ENCODE peak calls at places on chromosomes 1 and 21, in five cellular contexts. H is fibroblast of lung; Q is heart left ventricle; V is psoas muscle; Y is activated CD8-positive, alpha-beta T cell treated with anti-CD3 and anti-CD28 coated beads for 36 hours. S is an unnamed sample.

GRCh38 chr1:60262701-60263100 is 189.1 kb upstream of the C1orf87 start:
- DNase-seq in H (peak; percentile 66), Q (no peak), V (no peak), Y (no peak), S (no peak)

GRCh38 chr1:212490276-212490675 is 57.6 kb downstream of the NENF start:
- DNase-seq in Y (no peak), H (no peak), Q (no peak), V (no peak), S (no peak)

GRCh38 chr1:12477936-12478611 is 139.9 kb downstream of the DHRS3 start:
- DNase-seq in Q (peak; percentile 78), V (peak; percentile 81), H (peak; percentile 100), Y (peak; percentile 66), S (peak; percentile 53)

GRCh38 chr1:117616967-117617366 is 11.1 kb downstream of the TENT5C start:
- DNase-seq in Q (no peak), H (no peak), V (no peak), Y (no peak), S (no peak)

GRCh38 chr1:205976708-205977107 is 26.5 kb downstream of the RAB7B start:
- DNase-seq in H (peak; percentile 13), Y (no peak), Q (peak; percentile 88), V (peak; percentile 33), S (peak; percentile 32)

GRCh38 chr1:223861904-223862303 is 16.2 kb upstream of the TP53BP2 start:
- DNase-seq in Q (no peak), Y (no peak), V (no peak), H (no peak), S (no peak)

GRCh38 chr1:200811704-200812103 is 61.1 kb upstream of the GPR25 start:
- DNase-seq in Q (no peak), H (no peak), V (no peak), Y (no peak), S (no peak)

GRCh38 chr1:224730540-224730939 is 114.4 kb downstream of the CNIH3 start:
- DNase-seq in V (no peak), Q (no peak), Y (no peak), H (peak; percentile 58), S (no peak)

GRCh38 chr21:36627242-36627641 is 71.7 kb upstream of the SIM2 start:
- DNase-seq in V (no peak), H (peak; percentile 11), Y (no peak), Q (no peak), S (no peak)

GRCh38 chr1:91651671-91652071 is 151.0 kb downstream of the CDC7 start:
- DNase-seq in H (peak; percentile 96), V (peak; percentile 75), Q (peak; percentile 70), Y (no peak), S (peak; percentile 18)

GRCh38 chr1:205451759-205452164 is 4.1 kb downstream of the BLACAT1 start:
- DNase-seq in Q (no peak), H (no peak), Y (no peak), V (no peak), S (peak; percentile 36)

GRCh38 chr1:32468791-32469190 is 3.9 kb downstream of the ZBTB8B start:
- DNase-seq in H (no peak), V (no peak), Y (no peak), Q (no peak), S (no peak)

GRCh38 chr1:194431121-194431520 is 1244.7 kb upstream of the B3GALT2 start:
- DNase-seq in Y (no peak), H (no peak), V (no peak), Q (no peak), S (no peak)

GRCh38 chr1:90963651-90964050 is 58.2 kb downstream of the ZNF644 start:
- DNase-seq in Y (no peak), V (no peak), Q (no peak), H (no peak), S (no peak)

GRCh38 chr1:8903908-8904650 is 25.6 kb upstream of the ENO1 start:
- DNase-seq in H (peak; percentile 88), Q (peak; percentile 41), Y (no peak), V (peak; percentile 46), S (no peak)

GRCh38 chr1:176466514-176466913 is 3.5 kb downstream of the PAPPA2 start:
- DNase-seq in V (no peak), Q (no peak), H (no peak), Y (no peak), S (no peak)

GRCh38 chr21:33971492-33972013 is 55.9 kb upstream of the ATP5PO start:
- DNase-seq in Q (no peak), H (no peak), Y (no peak), V (no peak), S (no peak)

GRCh38 chr1:26049531-26050254 is 3.8 kb upstream of the SLC30A2 start:
- DNase-seq in Y (no peak), Q (peak; percentile 56), V (peak; percentile 41), H (no peak), S (no peak)

GRCh38 chr1:31145581-31146117 is 80.1 kb upstream of the PUM1 start:
- DNase-seq in H (no peak), V (no peak), Q (no peak), Y (no peak), S (no peak)

GRCh38 chr1:15703562-15703961 is 19.4 kb downstream of the PLEKHM2 start:
- DNase-seq in H (peak; percentile 94), Y (no peak), Q (peak; percentile 88), V (peak; percentile 83), S (no peak)

GRCh38 chr1:3464649-3465025 is 10.2 kb downstream of the ARHGEF16 start:
- DNase-seq in H (no peak), Y (no peak), Q (peak; percentile 13), V (no peak), S (no peak)

GRCh38 chr1:151164732-151165280 is 896 bp downstream of the LYSMD1 start:
- DNase-seq in V (no peak), Q (no peak), H (peak; percentile 40), Y (no peak), S (no peak)

GRCh38 chr1:44346184-44346583 is 8.9 kb downstream of the ERI3 start:
- DNase-seq in Q (no peak), V (no peak), Y (no peak), H (no peak), S (no peak)

GRCh38 chr1:97145321-97145956 is 423.9 kb downstream of the PTBP2 start:
- DNase-seq in H (peak; percentile 73), V (no peak), Q (no peak), Y (no peak), S (no peak)

GRCh38 chr1:205449254-205449749 is 6.5 kb downstream of the BLACAT1 start:
- DNase-seq in H (no peak), Q (no peak), V (no peak), Y (no peak), S (no peak)

GRCh38 chr1:36512842-36513241 is 30.1 kb upstream of the CSF3R start:
- DNase-seq in H (no peak), Y (no peak), Q (no peak), V (no peak), S (no peak)

DNA sequence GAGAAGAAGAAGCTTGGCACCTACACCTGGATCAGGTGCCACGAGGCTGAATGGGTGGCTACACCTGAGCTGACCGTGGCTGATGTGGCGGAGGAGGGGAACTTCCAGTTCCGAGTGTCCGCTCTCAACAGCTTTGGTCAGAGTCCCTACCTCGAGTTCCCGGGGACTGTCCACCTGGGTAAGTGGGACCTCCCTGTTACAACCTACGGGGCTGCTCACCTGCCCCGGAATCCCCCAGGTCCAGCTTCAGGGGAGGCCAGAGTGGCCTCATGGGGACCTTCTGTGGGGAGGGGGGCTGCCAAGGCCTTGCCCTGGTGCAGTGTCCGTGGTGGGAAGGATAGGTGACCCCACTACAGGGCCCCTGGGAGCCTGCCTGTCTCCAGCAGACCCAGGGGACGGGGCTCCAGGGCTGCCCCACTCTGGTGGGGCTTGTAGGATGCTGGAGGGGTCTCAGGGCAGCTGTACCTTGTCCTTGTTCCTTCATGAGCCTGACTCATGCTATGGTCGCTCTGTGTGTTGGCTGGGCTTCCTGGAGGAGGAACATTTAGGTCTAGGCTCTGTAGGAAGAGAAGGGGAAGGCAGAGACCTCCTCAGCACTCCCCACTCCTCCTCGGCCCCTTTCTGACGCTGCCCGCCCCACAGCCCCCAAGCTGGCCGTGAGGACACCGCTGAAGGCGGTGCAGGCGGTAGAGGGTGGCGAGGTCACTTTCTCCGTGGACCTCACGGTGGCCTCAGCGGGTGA is 7.2 kb downstream of the OBSCN start:
- DNase-seq in V (no peak), Y (no peak), Q (no peak), H (no peak), S (no peak)
- TF ChIP-seq CTCF in V (no peak), Y (no peak), Q (no peak), H (no peak), S (no peak)

DNA sequence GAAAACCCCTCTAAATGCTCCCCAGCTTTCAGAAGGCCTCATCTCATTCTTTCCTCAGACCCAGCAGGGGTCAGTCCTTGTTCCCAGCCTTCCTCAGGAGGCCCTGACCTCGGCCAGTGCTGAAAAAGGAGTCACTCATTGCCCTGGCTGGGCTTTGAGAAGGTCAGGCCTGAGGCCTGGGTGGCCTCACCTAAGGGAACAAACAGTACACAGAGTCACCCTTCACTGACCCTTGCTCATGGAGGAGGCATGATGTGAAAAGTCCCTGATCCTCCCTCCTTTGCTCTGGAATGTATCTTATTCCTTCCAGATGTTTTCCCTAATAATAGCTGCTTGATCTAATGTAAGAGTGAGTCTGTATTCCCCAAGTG is 117.7 kb upstream of the SLC44A3 start:
- DNase-seq in V (peak; percentile 73), H (peak; percentile 39), Y (no peak), Q (peak; percentile 47), S (no peak)
- TF ChIP-seq CTCF in V (no peak), H (no peak), Y (no peak), Q (no peak), S (no peak)

DNA sequence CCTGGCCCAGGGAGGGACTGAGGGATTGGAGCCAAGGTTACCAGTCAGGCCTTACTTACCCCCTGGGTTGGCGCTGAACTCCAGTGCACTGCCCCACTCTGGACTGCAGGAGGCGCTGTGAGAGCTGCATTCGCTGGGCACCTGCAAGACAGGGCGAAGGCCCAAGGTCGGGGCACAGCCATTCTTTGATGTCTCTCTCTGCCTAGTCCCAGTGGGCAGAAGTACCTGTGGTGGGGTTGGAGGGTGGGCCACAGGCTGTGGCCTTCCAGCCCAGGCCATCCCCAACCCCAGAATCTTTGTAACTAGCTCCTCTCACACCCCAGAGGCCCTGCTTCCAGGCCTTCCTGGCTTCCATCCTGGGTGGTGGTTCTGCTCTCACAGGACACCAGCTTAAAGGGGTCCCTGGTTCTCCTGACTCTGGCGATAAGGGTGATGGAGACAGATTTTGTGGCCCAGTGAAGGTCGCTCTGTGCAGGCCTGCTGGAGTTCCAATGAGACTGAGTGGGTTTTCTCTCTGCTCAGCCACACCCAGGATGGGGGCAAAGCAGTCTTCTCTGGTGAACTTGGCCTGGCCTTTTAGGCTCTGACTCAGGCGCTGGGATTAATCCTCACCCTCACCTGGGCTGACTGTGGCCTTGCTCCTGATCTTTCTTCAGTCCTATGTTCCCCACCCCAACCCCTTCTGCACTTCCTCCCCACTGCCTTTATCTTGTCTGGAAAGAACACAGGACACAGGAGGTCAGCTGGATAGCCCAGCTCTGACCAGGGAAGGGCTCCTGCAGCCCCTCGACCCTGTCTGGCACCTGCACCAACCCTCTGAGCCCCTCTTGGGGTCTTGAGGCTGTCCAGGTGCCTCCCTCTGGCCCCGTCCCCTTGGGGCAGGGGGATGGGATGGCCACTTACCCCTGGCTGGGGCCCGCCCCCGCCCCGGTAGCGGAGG is 954 bp downstream of the MYOG start:
- DNase-seq in Y (peak; percentile 58), V (peak; percentile 68), H (no peak), Q (no peak), S (no peak)
- TF ChIP-seq CTCF in Y (peak; percentile 66), V (peak; percentile 79), H (peak; percentile 23), Q (peak; percentile 17), S (peak; percentile 31)

DNA sequence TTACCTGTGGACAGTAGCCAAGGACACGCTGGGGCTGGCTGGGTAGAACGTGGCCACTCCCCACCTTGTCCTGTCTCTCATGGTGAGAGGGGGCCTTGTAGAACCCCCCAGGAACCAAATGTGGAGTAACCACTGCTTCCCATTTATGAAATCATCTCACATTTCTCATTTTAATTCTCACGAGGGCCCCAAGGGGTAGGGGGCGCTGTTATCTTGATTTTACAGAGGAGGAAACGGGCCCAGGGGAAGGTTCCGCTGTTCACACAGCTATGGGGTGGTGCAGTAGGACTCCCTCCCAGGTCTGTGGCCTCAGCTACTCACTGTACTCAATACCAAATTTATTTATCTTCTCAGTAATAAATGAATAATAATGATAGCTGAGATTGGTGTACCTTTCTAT is 5.5 kb downstream of the SMPDL3B start:
- DNase-seq in Q (peak; percentile 48), Y (peak; percentile 89), V (no peak), H (peak; percentile 31), S (peak; percentile 44)
- TF ChIP-seq CTCF in Q (peak; percentile 32), Y (peak; percentile 82), V (peak; percentile 20), H (peak; percentile 40), S (peak; percentile 39)

S was measured in nephron progenitor cell.